ENCODE peak calls at places on chromosome 1, in five cellular contexts. M is fibroblast of pulmonary artery, C is AG09309, T is nephron progenitor cell, S is thoracic aorta. H is an unnamed sample.

GRCh38 chr1:180275726-180276125 is 45.7 kb downstream of the LHX4 start:
- DNase-seq in S (no peak), T (no peak), C (no peak), M (no peak), H (no peak)

GRCh38 chr1:209659909-209660308 is 7.7 kb upstream of the LAMB3 start:
- DNase-seq in T (no peak), M (peak), S (no peak), C (no peak), H (no peak)

GRCh38 chr1:45018599-45019230 is 6.7 kb downstream of the UROD start:
- DNase-seq in T (peak), C (peak), S (no peak), M (peak), H (peak)

GRCh38 chr1:228217551-228218344 is 9.9 kb downstream of the OBSCN start:
- DNase-seq in M (no peak), C (no peak), T (no peak), S (no peak), H (no peak)

GRCh38 chr1:211323156-211324063 is 3.2 kb upstream of the TRAF5 start:
- DNase-seq in M (peak), C (no peak), S (peak), T (peak), H (peak)

GRCh38 chr1:150764617-150765090 is 924 bp downstream of the CTSS start:
- DNase-seq in T (no peak), S (no peak), C (peak), M (peak), H (peak)

GRCh38 chr1:182301467-182302198 is 90.0 kb downstream of the GLUL start:
- DNase-seq in S (no peak), C (peak), T (no peak), M (peak), H (no peak)

GRCh38 chr1:227362039-227362438 is 43.7 kb upstream of the CDC42BPA start:
- DNase-seq in M (peak), C (no peak), T (no peak), S (no peak), H (no peak)

GRCh38 chr1:99266731-99267130 is 2.4 kb downstream of the PLPPR4 start:
- DNase-seq in T (no peak), M (peak), S (no peak), C (peak), H (peak)

GRCh38 chr1:109271458-109271857 is 11.5 kb downstream of the PSRC1 start:
- DNase-seq in M (no peak), S (no peak), C (no peak), T (no peak), H (no peak)

GRCh38 chr1:24927886-24928630 is 2.0 kb downstream of the RUNX3 start:
- DNase-seq in S (no peak), M (no peak), T (no peak), C (no peak), H (no peak)

GRCh38 chr1:245382981-245383380 is 228.2 kb downstream of the KIF26B start:
- DNase-seq in C (no peak), S (no peak), T (no peak), M (no peak), H (no peak)

GRCh38 chr1:24735619-24736375 is 9.4 kb upstream of the CLIC4 start:
- DNase-seq in M (peak), C (no peak), T (no peak), S (no peak), H (no peak)

GRCh38 chr1:113684153-113684541 is 75.1 kb downstream of the PHTF1 start:
- DNase-seq in T (no peak), M (peak), C (no peak), S (no peak), H (no peak)

GRCh38 chr1:172320723-172321122 is 99.8 kb upstream of the C1orf105 start:
- DNase-seq in C (peak), S (no peak), M (peak), T (no peak), H (no peak)

GRCh38 chr1:46134660-46135331 is 2.4 kb upstream of the PIK3R3 start:
- DNase-seq in S (no peak), C (peak), M (peak), T (no peak), H (peak)

GRCh38 chr1:203704120-203704519 is 60.9 kb upstream of the LAX1 start:
- DNase-seq in C (no peak), S (no peak), M (no peak), T (no peak), H (no peak)